ENCODE peak calls at places on chromosomes 12 and 14, in seven cellular contexts. S is HFFc6, V is astrocyte of the spinal cord, W is T-cell, A is T-helper 1 cell, F is tibial artery, B is NCI-H446 treated with DMSO at 0.1 percent for 48 hours. K is an unnamed sample.

GRCh38 chr12:44287545-44287944 is 451.7 kb downstream of the TMEM117 start:
- DNase-seq in B (peak; percentile 65), A (no peak), S (no peak), F (no peak), W (no peak), V (no peak), K (no peak)

GRCh38 chr12:115872919-115873357 is 404.6 kb downstream of the MED13L start:
- DNase-seq in A (no peak), B (no peak), S (no peak), F (no peak), W (no peak), V (no peak), K (no peak)

GRCh38 chr12:105369014-105369413 is 38.5 kb downstream of the C12orf75 start:
- DNase-seq in V (peak; percentile 66), B (no peak), S (peak; percentile 80), F (no peak), W (no peak), A (no peak), K (peak; percentile 6)

GRCh38 chr12:29033519-29033918 is 115.6 kb upstream of the FAR2 start:
- DNase-seq in W (no peak), B (no peak), F (no peak), A (no peak), V (no peak), S (no peak), K (no peak)

GRCh38 chr14:44567997-44568396 is 60.9 kb upstream of the FSCB start:
- DNase-seq in A (no peak), S (no peak), B (no peak), F (no peak), W (no peak), V (no peak), K (no peak)

GRCh38 chr12:954736-955135 is 5.2 kb upstream of the RAD52 start:
- DNase-seq in A (no peak), B (no peak), V (no peak), F (no peak), W (no peak), S (no peak), K (no peak)

GRCh38 chr14:26730929-26731618 is 133.2 kb upstream of the NOVA1 start:
- DNase-seq in V (no peak), B (no peak), A (no peak), W (no peak), S (no peak), F (no peak), K (no peak)

GRCh38 chr14:91554535-91555332 is 44.6 kb upstream of the PPP4R3A start:
- DNase-seq in W (no peak), A (no peak), V (no peak), S (no peak), B (no peak), F (no peak), K (no peak)

GRCh38 chr12:109284392-109284791 is 24.7 kb downstream of the FOXN4 start:
- DNase-seq in W (no peak), B (no peak), A (no peak), V (no peak), F (no peak), S (no peak), K (no peak)

GRCh38 chr12:3144495-3144894 is 67.3 kb downstream of the TSPAN9 start:
- DNase-seq in B (no peak), W (no peak), F (no peak), A (no peak), S (no peak), V (no peak), K (no peak)

GRCh38 chr12:18898469-18898868 is 160.6 kb downstream of the CAPZA3 start:
- DNase-seq in B (no peak), A (no peak), S (no peak), V (peak; percentile 29), F (no peak), W (no peak), K (no peak)

GRCh38 chr14:75070383-75070782 is 942 bp downstream of the ZC2HC1C start:
- DNase-seq in F (no peak), V (no peak), B (no peak), S (no peak), W (no peak), A (no peak), K (no peak)

GRCh38 chr14:102777711-102778615 is 714 bp downstream of the TRAF3 start:
- DNase-seq in V (peak; percentile 47), B (no peak), W (peak; percentile 13), A (peak; percentile 33), S (peak; percentile 17), F (no peak), K (no peak)

GRCh38 chr14:79246200-79246599 is 965.1 kb downstream of the DIO2 start:
- DNase-seq in A (no peak), W (no peak), B (no peak), F (no peak), S (no peak), V (no peak), K (no peak)

GRCh38 chr14:100592461-100592871 is 5.2 kb upstream of the BEGAIN start:
- DNase-seq in S (no peak), W (no peak), B (no peak), V (no peak), A (no peak), F (peak; percentile 57), K (no peak)

GRCh38 chr12:91506461-91506860 is 323.8 kb upstream of the DCN start:
- DNase-seq in V (no peak), F (no peak), A (no peak), S (no peak), B (no peak), W (no peak), K (no peak)

GRCh38 chr12:120940799-120941198 is 36.6 kb upstream of the SPPL3 start:
- DNase-seq in S (peak; percentile 23), W (no peak), V (no peak), F (no peak), A (no peak), B (no peak), K (peak; percentile 69)

GRCh38 chr12:728781-729180 is 23.6 kb upstream of the WNK1 start:
- DNase-seq in F (no peak), W (peak; percentile 46), V (no peak), B (peak; percentile 43), S (no peak), A (peak; percentile 74), K (no peak)

GRCh38 chr12:51401020-51401419 is 9.8 kb upstream of the GALNT6 start:
- DNase-seq in A (no peak), W (no peak), S (no peak), B (no peak), F (no peak), V (no peak), K (no peak)

GRCh38 chr14:54591461-54592245 is 24.7 kb downstream of the SAMD4A start:
- DNase-seq in F (no peak), V (no peak), W (no peak), A (no peak), B (no peak), S (no peak), K (no peak)

GRCh38 chr12:51393676-51394545 is 2.7 kb upstream of the GALNT6 start:
- DNase-seq in V (peak; percentile 73), A (peak; percentile 71), F (no peak), B (no peak), W (peak; percentile 25), S (peak; percentile 98), K (no peak)

GRCh38 chr12:12398026-12398859 is 41.4 kb downstream of the BORCS5 start:
- DNase-seq in S (peak; percentile 92), V (peak; percentile 93), W (no peak), A (no peak), F (peak; percentile 83), B (peak; percentile 49), K (peak; percentile 99)

GRCh38 chr12:94769040-94769420 is 118.7 kb upstream of the TMCC3 start:
- DNase-seq in A (no peak), W (no peak), B (no peak), F (no peak), S (no peak), V (no peak), K (no peak)

GRCh38 chr12:50132505-50133135 is 20.6 kb downstream of the COX14 start:
- DNase-seq in V (peak; percentile 25), A (no peak), W (no peak), B (no peak), S (peak; percentile 16), F (no peak), K (peak; percentile 26)

GRCh38 chr14:56422703-56423213 is 156.8 kb upstream of the TMEM260 start:
- DNase-seq in W (peak; percentile 3), V (peak; percentile 78), S (peak; percentile 60), B (peak; percentile 53), A (peak; percentile 31), F (peak; percentile 74), K (peak; percentile 56)

GRCh38 chr12:6790496-6791150 is 1.3 kb downstream of the CD4 start:
- DNase-seq in B (no peak), A (peak; percentile 64), F (no peak), W (no peak), S (no peak), V (no peak), K (no peak)

GRCh38 chr14:73753043-73753886 is 39.1 kb upstream of the PNMA1 start:
- DNase-seq in W (peak; percentile 49), S (no peak), V (peak; percentile 22), A (peak; percentile 60), F (no peak), B (no peak), K (peak; percentile 30)

GRCh38 chr12:31682136-31682962 is 22.9 kb downstream of the ETFBKMT start:
- DNase-seq in V (peak; percentile 86), B (peak; percentile 63), A (peak; percentile 84), W (peak; percentile 56), F (no peak), S (peak; percentile 73), K (peak; percentile 53)

GRCh38 chr12:12822886-12823285 is 9.7 kb downstream of the DDX47 start:
- DNase-seq in F (no peak), B (no peak), S (no peak), W (no peak), A (no peak), V (no peak), K (no peak)

GRCh38 chr14:90319173-90319572 is 12.6 kb downstream of the NRDE2 start:
- DNase-seq in F (no peak), W (no peak), A (no peak), S (peak; percentile 29), B (no peak), V (no peak), K (no peak)

GRCh38 chr12:106248177-106248848 is 493 bp upstream of the CKAP4 start:
- DNase-seq in V (peak; percentile 68), W (no peak), A (no peak), S (peak; percentile 59), B (no peak), F (peak; percentile 84), K (peak; percentile 40)

GRCh38 chr12:55847603-55848329 is 5.0 kb upstream of the MMP19 start:
- DNase-seq in F (peak; percentile 94), B (no peak), V (peak; percentile 99), S (peak; percentile 99), A (no peak), W (no peak), K (peak; percentile 39)

GRCh38 chr12:28640519-28640918 is 450.3 kb downstream of the CCDC91 start:
- DNase-seq in B (no peak), W (no peak), A (no peak), V (no peak), S (no peak), F (no peak), K (no peak)

GRCh38 chr14:34043627-34044372 is 92.9 kb upstream of the EGLN3 start:
- DNase-seq in B (no peak), S (no peak), A (peak; percentile 97), V (no peak), W (no peak), F (no peak), K (peak; percentile 18)

GRCh38 chr14:103232338-103232808 is 101.7 kb upstream of the EIF5 start:
- DNase-seq in S (no peak), F (peak; percentile 47), V (no peak), W (no peak), B (no peak), A (no peak), K (no peak)

GRCh38 chr14:105999361-106000028 is 473.1 kb downstream of the TMEM121 start:
- DNase-seq in W (peak; percentile 61), B (no peak), V (no peak), F (no peak), A (peak; percentile 96), S (no peak), K (no peak)